ENCODE peak calls at places on chromosomes 4 and X, in four cellular contexts. One of them, this sample, is unnamed.

GRCh38 chr4:112203593-112203992 is 28.0 kb upstream of the AP1AR start:
- DNase-seq in activated gamma-delta T cell treated with anti-CD3 and anti-CD28 coated beads, Interleukin-2, amount 50 U/mL, for 16 hours: no peak
- DNase-seq in NCI-H1092 treated with DMSO at 0.1 percent for 48 hours: no peak
- DNase-seq in kidney tubule cell: no peak
- DNase-seq in this sample: no peak

GRCh38 chrX:14897042-14897441 is 23.8 kb downstream of the MOSPD2 start:
- DNase-seq in activated gamma-delta T cell treated with anti-CD3 and anti-CD28 coated beads, Interleukin-2, amount 50 U/mL, for 16 hours: no peak
- DNase-seq in NCI-H1092 treated with DMSO at 0.1 percent for 48 hours: no peak
- DNase-seq in kidney tubule cell: no peak
- DNase-seq in this sample: no peak

GRCh38 chr4:65552071-65552470 is 118.2 kb downstream of the EPHA5 start:
- DNase-seq in activated gamma-delta T cell treated with anti-CD3 and anti-CD28 coated beads, Interleukin-2, amount 50 U/mL, for 16 hours: no peak
- DNase-seq in NCI-H1092 treated with DMSO at 0.1 percent for 48 hours: no peak
- DNase-seq in kidney tubule cell: no peak
- DNase-seq in this sample: no peak

GRCh38 chrX:3706481-3706880 is 7.0 kb downstream of the PRKX start:
- DNase-seq in activated gamma-delta T cell treated with anti-CD3 and anti-CD28 coated beads, Interleukin-2, amount 50 U/mL, for 16 hours: no peak
- DNase-seq in NCI-H1092 treated with DMSO at 0.1 percent for 48 hours: no peak
- DNase-seq in kidney tubule cell: no peak
- DNase-seq in this sample: no peak

GRCh38 chrX:121504148-121504547 is 456.7 kb downstream of the GLUD2 start:
- DNase-seq in activated gamma-delta T cell treated with anti-CD3 and anti-CD28 coated beads, Interleukin-2, amount 50 U/mL, for 16 hours: no peak
- DNase-seq in NCI-H1092 treated with DMSO at 0.1 percent for 48 hours: no peak
- DNase-seq in kidney tubule cell: no peak
- DNase-seq in this sample: no peak

GRCh38 chr4:158131037-158131436 is 41.8 kb downstream of the GASK1B start:
- DNase-seq in activated gamma-delta T cell treated with anti-CD3 and anti-CD28 coated beads, Interleukin-2, amount 50 U/mL, for 16 hours: no peak
- DNase-seq in NCI-H1092 treated with DMSO at 0.1 percent for 48 hours: no peak
- DNase-seq in kidney tubule cell: peak; percentile 31
- DNase-seq in this sample: no peak

GRCh38 chrX:46574941-46575381 is 1.4 kb downstream of the CHST7 start:
- DNase-seq in activated gamma-delta T cell treated with anti-CD3 and anti-CD28 coated beads, Interleukin-2, amount 50 U/mL, for 16 hours: peak; percentile 4
- DNase-seq in NCI-H1092 treated with DMSO at 0.1 percent for 48 hours: peak; percentile 42
- DNase-seq in kidney tubule cell: peak; percentile 33
- DNase-seq in this sample: no peak

GRCh38 chrX:150050387-150050786 is 112.1 kb upstream of the EOLA2 start:
- DNase-seq in activated gamma-delta T cell treated with anti-CD3 and anti-CD28 coated beads, Interleukin-2, amount 50 U/mL, for 16 hours: no peak
- DNase-seq in NCI-H1092 treated with DMSO at 0.1 percent for 48 hours: no peak
- DNase-seq in kidney tubule cell: no peak
- DNase-seq in this sample: no peak

GRCh38 chrX:112852850-112853249 is 12.2 kb upstream of the AMOT start:
- DNase-seq in activated gamma-delta T cell treated with anti-CD3 and anti-CD28 coated beads, Interleukin-2, amount 50 U/mL, for 16 hours: no peak
- DNase-seq in NCI-H1092 treated with DMSO at 0.1 percent for 48 hours: no peak
- DNase-seq in kidney tubule cell: no peak
- DNase-seq in this sample: no peak

GRCh38 chrX:118736394-118737010 is 9.1 kb downstream of the IL13RA1 start:
- DNase-seq in activated gamma-delta T cell treated with anti-CD3 and anti-CD28 coated beads, Interleukin-2, amount 50 U/mL, for 16 hours: no peak
- DNase-seq in NCI-H1092 treated with DMSO at 0.1 percent for 48 hours: no peak
- DNase-seq in kidney tubule cell: peak; percentile 27
- DNase-seq in this sample: no peak

GRCh38 chrX:27679281-27679680 is 89.1 kb downstream of the DCAF8L2 start:
- DNase-seq in activated gamma-delta T cell treated with anti-CD3 and anti-CD28 coated beads, Interleukin-2, amount 50 U/mL, for 16 hours: no peak
- DNase-seq in NCI-H1092 treated with DMSO at 0.1 percent for 48 hours: no peak
- DNase-seq in kidney tubule cell: no peak
- DNase-seq in this sample: no peak

GRCh38 chrX:26262121-26262523 is 46.2 kb downstream of the MAGEB5 start:
- DNase-seq in activated gamma-delta T cell treated with anti-CD3 and anti-CD28 coated beads, Interleukin-2, amount 50 U/mL, for 16 hours: no peak
- DNase-seq in NCI-H1092 treated with DMSO at 0.1 percent for 48 hours: no peak
- DNase-seq in kidney tubule cell: peak; percentile 86
- DNase-seq in this sample: no peak

GRCh38 chrX:54602563-54602962 is 72.5 kb downstream of the GNL3L start:
- DNase-seq in activated gamma-delta T cell treated with anti-CD3 and anti-CD28 coated beads, Interleukin-2, amount 50 U/mL, for 16 hours: no peak
- DNase-seq in NCI-H1092 treated with DMSO at 0.1 percent for 48 hours: no peak
- DNase-seq in kidney tubule cell: no peak
- DNase-seq in this sample: no peak

GRCh38 chr4:182141046-182141445 is 102.2 kb upstream of the TENM3 start:
- DNase-seq in activated gamma-delta T cell treated with anti-CD3 and anti-CD28 coated beads, Interleukin-2, amount 50 U/mL, for 16 hours: no peak
- DNase-seq in NCI-H1092 treated with DMSO at 0.1 percent for 48 hours: no peak
- DNase-seq in kidney tubule cell: no peak
- DNase-seq in this sample: no peak

GRCh38 chrX:24357101-24357500 is 3.3 kb upstream of the SUPT20HL1 start:
- DNase-seq in activated gamma-delta T cell treated with anti-CD3 and anti-CD28 coated beads, Interleukin-2, amount 50 U/mL, for 16 hours: no peak
- DNase-seq in NCI-H1092 treated with DMSO at 0.1 percent for 48 hours: no peak
- DNase-seq in kidney tubule cell: peak; percentile 36
- DNase-seq in this sample: no peak

GRCh38 chrX:151871244-151871643 is 41.4 kb upstream of the MAGEA4 start:
- DNase-seq in activated gamma-delta T cell treated with anti-CD3 and anti-CD28 coated beads, Interleukin-2, amount 50 U/mL, for 16 hours: no peak
- DNase-seq in NCI-H1092 treated with DMSO at 0.1 percent for 48 hours: no peak
- DNase-seq in kidney tubule cell: peak; percentile 68
- DNase-seq in this sample: no peak

GRCh38 chr4:137387924-137388323 is 144.4 kb downstream of the PCDH18 start:
- DNase-seq in activated gamma-delta T cell treated with anti-CD3 and anti-CD28 coated beads, Interleukin-2, amount 50 U/mL, for 16 hours: no peak
- DNase-seq in NCI-H1092 treated with DMSO at 0.1 percent for 48 hours: no peak
- DNase-seq in kidney tubule cell: no peak
- DNase-seq in this sample: no peak

GRCh38 chr4:121155893-121156292 is 8.2 kb downstream of the TNIP3 start:
- DNase-seq in activated gamma-delta T cell treated with anti-CD3 and anti-CD28 coated beads, Interleukin-2, amount 50 U/mL, for 16 hours: no peak
- DNase-seq in NCI-H1092 treated with DMSO at 0.1 percent for 48 hours: no peak
- DNase-seq in kidney tubule cell: peak; percentile 81
- DNase-seq in this sample: no peak

GRCh38 chrX:43655961-43656494 is at the start of gene MAOA:
- DNase-seq in activated gamma-delta T cell treated with anti-CD3 and anti-CD28 coated beads, Interleukin-2, amount 50 U/mL, for 16 hours: no peak
- DNase-seq in NCI-H1092 treated with DMSO at 0.1 percent for 48 hours: peak; percentile 18
- DNase-seq in kidney tubule cell: peak; percentile 40
- DNase-seq in this sample: peak; percentile 47

GRCh38 chrX:118823263-118824172 is at the start of gene ZCCHC12:
- DNase-seq in activated gamma-delta T cell treated with anti-CD3 and anti-CD28 coated beads, Interleukin-2, amount 50 U/mL, for 16 hours: peak; percentile 5
- DNase-seq in NCI-H1092 treated with DMSO at 0.1 percent for 48 hours: peak; percentile 87
- DNase-seq in kidney tubule cell: peak; percentile 46
- DNase-seq in this sample: peak; percentile 56

GRCh38 chr4:134665429-134665828 is 463.8 kb upstream of the PABPC4L start:
- DNase-seq in activated gamma-delta T cell treated with anti-CD3 and anti-CD28 coated beads, Interleukin-2, amount 50 U/mL, for 16 hours: no peak
- DNase-seq in NCI-H1092 treated with DMSO at 0.1 percent for 48 hours: no peak
- DNase-seq in kidney tubule cell: no peak
- DNase-seq in this sample: no peak

GRCh38 chrX:107480272-107480671 is 30.8 kb downstream of the FRMPD3 start:
- DNase-seq in activated gamma-delta T cell treated with anti-CD3 and anti-CD28 coated beads, Interleukin-2, amount 50 U/mL, for 16 hours: no peak
- DNase-seq in NCI-H1092 treated with DMSO at 0.1 percent for 48 hours: no peak
- DNase-seq in kidney tubule cell: no peak
- DNase-seq in this sample: no peak

GRCh38 chr4:162075691-162076090 is 88.1 kb downstream of the FSTL5 start:
- DNase-seq in activated gamma-delta T cell treated with anti-CD3 and anti-CD28 coated beads, Interleukin-2, amount 50 U/mL, for 16 hours: no peak
- DNase-seq in NCI-H1092 treated with DMSO at 0.1 percent for 48 hours: no peak
- DNase-seq in kidney tubule cell: no peak
- DNase-seq in this sample: no peak

GRCh38 chr4:137967480-137968190 is 274.5 kb downstream of the SLC7A11 start:
- DNase-seq in activated gamma-delta T cell treated with anti-CD3 and anti-CD28 coated beads, Interleukin-2, amount 50 U/mL, for 16 hours: no peak
- DNase-seq in NCI-H1092 treated with DMSO at 0.1 percent for 48 hours: no peak
- DNase-seq in kidney tubule cell: peak; percentile 14
- DNase-seq in this sample: no peak

GRCh38 chr4:186104114-186104894 is at the start of gene FAM149A:
- DNase-seq in activated gamma-delta T cell treated with anti-CD3 and anti-CD28 coated beads, Interleukin-2, amount 50 U/mL, for 16 hours: no peak
- DNase-seq in NCI-H1092 treated with DMSO at 0.1 percent for 48 hours: peak; percentile 18
- DNase-seq in kidney tubule cell: peak; percentile 78
- DNase-seq in this sample: no peak

GRCh38 chrX:63394872-63395271 is 43.7 kb upstream of the SPIN4 start:
- DNase-seq in activated gamma-delta T cell treated with anti-CD3 and anti-CD28 coated beads, Interleukin-2, amount 50 U/mL, for 16 hours: no peak
- DNase-seq in NCI-H1092 treated with DMSO at 0.1 percent for 48 hours: no peak
- DNase-seq in kidney tubule cell: no peak
- DNase-seq in this sample: no peak

GRCh38 chr4:6942238-6942800 is 32.7 kb downstream of the TBC1D14 start:
- DNase-seq in activated gamma-delta T cell treated with anti-CD3 and anti-CD28 coated beads, Interleukin-2, amount 50 U/mL, for 16 hours: no peak
- DNase-seq in NCI-H1092 treated with DMSO at 0.1 percent for 48 hours: no peak
- DNase-seq in kidney tubule cell: peak; percentile 87
- DNase-seq in this sample: peak; percentile 50

GRCh38 chr4:8503801-8504200 is 63.2 kb downstream of the TRMT44 start:
- DNase-seq in activated gamma-delta T cell treated with anti-CD3 and anti-CD28 coated beads, Interleukin-2, amount 50 U/mL, for 16 hours: no peak
- DNase-seq in NCI-H1092 treated with DMSO at 0.1 percent for 48 hours: peak; percentile 9
- DNase-seq in kidney tubule cell: no peak
- DNase-seq in this sample: no peak

GRCh38 chr4:130703211-130703920 is 1607.4 kb downstream of the C4orf33 start:
- DNase-seq in activated gamma-delta T cell treated with anti-CD3 and anti-CD28 coated beads, Interleukin-2, amount 50 U/mL, for 16 hours: no peak
- DNase-seq in NCI-H1092 treated with DMSO at 0.1 percent for 48 hours: no peak
- DNase-seq in kidney tubule cell: peak; percentile 67
- DNase-seq in this sample: no peak

GRCh38 chrX:19513383-19513782 is 1.9 kb downstream of the MAP3K15 start:
- DNase-seq in activated gamma-delta T cell treated with anti-CD3 and anti-CD28 coated beads, Interleukin-2, amount 50 U/mL, for 16 hours: no peak
- DNase-seq in NCI-H1092 treated with DMSO at 0.1 percent for 48 hours: peak; percentile 53
- DNase-seq in kidney tubule cell: peak; percentile 2
- DNase-seq in this sample: no peak

GRCh38 chrX:149456476-149457245 is 48.4 kb downstream of the IDS start:
- DNase-seq in activated gamma-delta T cell treated with anti-CD3 and anti-CD28 coated beads, Interleukin-2, amount 50 U/mL, for 16 hours: no peak
- DNase-seq in NCI-H1092 treated with DMSO at 0.1 percent for 48 hours: no peak
- DNase-seq in kidney tubule cell: no peak
- DNase-seq in this sample: peak; percentile 22

GRCh38 chr4:163663454-163664225 is 169.2 kb downstream of the TMA16 start:
- DNase-seq in activated gamma-delta T cell treated with anti-CD3 and anti-CD28 coated beads, Interleukin-2, amount 50 U/mL, for 16 hours: no peak
- DNase-seq in NCI-H1092 treated with DMSO at 0.1 percent for 48 hours: no peak
- DNase-seq in kidney tubule cell: no peak
- DNase-seq in this sample: no peak

GRCh38 chr4:84718699-84719098 is 135.8 kb downstream of the CDS1 start:
- DNase-seq in activated gamma-delta T cell treated with anti-CD3 and anti-CD28 coated beads, Interleukin-2, amount 50 U/mL, for 16 hours: no peak
- DNase-seq in NCI-H1092 treated with DMSO at 0.1 percent for 48 hours: no peak
- DNase-seq in kidney tubule cell: no peak
- DNase-seq in this sample: no peak

GRCh38 chr4:20433101-20433705 is 181.5 kb downstream of the SLIT2 start:
- DNase-seq in activated gamma-delta T cell treated with anti-CD3 and anti-CD28 coated beads, Interleukin-2, amount 50 U/mL, for 16 hours: no peak
- DNase-seq in NCI-H1092 treated with DMSO at 0.1 percent for 48 hours: no peak
- DNase-seq in kidney tubule cell: peak; percentile 38
- DNase-seq in this sample: no peak

GRCh38 chr4:187171731-187172339 is 448.2 kb upstream of the FAT1 start:
- DNase-seq in activated gamma-delta T cell treated with anti-CD3 and anti-CD28 coated beads, Interleukin-2, amount 50 U/mL, for 16 hours: no peak
- DNase-seq in NCI-H1092 treated with DMSO at 0.1 percent for 48 hours: no peak
- DNase-seq in kidney tubule cell: peak; percentile 52
- DNase-seq in this sample: no peak

GRCh38 chrX:37685452-37686347 is at the start of gene XK:
- DNase-seq in activated gamma-delta T cell treated with anti-CD3 and anti-CD28 coated beads, Interleukin-2, amount 50 U/mL, for 16 hours: peak; percentile 1
- DNase-seq in NCI-H1092 treated with DMSO at 0.1 percent for 48 hours: peak; percentile 63
- DNase-seq in kidney tubule cell: peak; percentile 59
- DNase-seq in this sample: peak; percentile 5

GRCh38 chr4:156261230-156261629 is 307.6 kb upstream of the CTSO start:
- DNase-seq in activated gamma-delta T cell treated with anti-CD3 and anti-CD28 coated beads, Interleukin-2, amount 50 U/mL, for 16 hours: no peak
- DNase-seq in NCI-H1092 treated with DMSO at 0.1 percent for 48 hours: no peak
- DNase-seq in kidney tubule cell: peak; percentile 10
- DNase-seq in this sample: no peak

GRCh38 chr4:36280555-36280954 is 861 bp upstream of the DTHD1 start:
- DNase-seq in activated gamma-delta T cell treated with anti-CD3 and anti-CD28 coated beads, Interleukin-2, amount 50 U/mL, for 16 hours: no peak
- DNase-seq in NCI-H1092 treated with DMSO at 0.1 percent for 48 hours: no peak
- DNase-seq in kidney tubule cell: peak; percentile 4
- DNase-seq in this sample: no peak

This sample was measured in globus pallidus.